ENCODE peak calls at places on chromosomes 16 and 17, in five cellular contexts. B, E, U, Q and P are unnamed samples.

GRCh38 chr16:23857256-23857891 is 21.6 kb downstream of the PRKCB start:
- DNase-seq in B (no peak), E (no peak), U (no peak), Q (no peak), P (no peak)

GRCh38 chr17:47225436-47225858 is 16.3 kb downstream of the MYL4 start:
- DNase-seq in B (peak), E (no peak), U (peak), Q (peak), P (peak)

GRCh38 chr16:3171855-3172593 is 16.0 kb upstream of the OR1F1 start:
- DNase-seq in B (peak), E (peak), U (no peak), Q (no peak), P (peak)

GRCh38 chr17:40065041-40065770 is 2.4 kb downstream of the THRA start:
- DNase-seq in B (peak), E (no peak), U (peak), Q (no peak), P (no peak)

GRCh38 chr17:28901866-28902818 is 737 bp downstream of the DHRS13 start:
- DNase-seq in B (no peak), E (peak), U (no peak), Q (no peak), P (peak)

GRCh38 chr17:64448665-64449512 is at the start of gene MILR1:
- DNase-seq in B (peak), E (peak), U (peak), Q (peak), P (peak)

GRCh38 chr16:1641261-1641660 is 29.1 kb downstream of the CRAMP1 start:
- DNase-seq in B (no peak), E (no peak), U (no peak), Q (no peak), P (no peak)

GRCh38 chr16:11079657-11080187 is 135.4 kb downstream of the CLEC16A start:
- DNase-seq in B (peak), E (no peak), U (no peak), Q (no peak), P (peak)

GRCh38 chr17:8488931-8489330 is 53.2 kb downstream of the NDEL1 start:
- DNase-seq in B (peak), E (no peak), U (peak), Q (peak), P (peak)

GRCh38 chr17:62083651-62084050 is 18.6 kb upstream of the MED13 start:
- DNase-seq in B (no peak), E (no peak), U (no peak), Q (no peak), P (no peak)

GRCh38 chr17:40179923-40180659 is 2.8 kb downstream of the RAPGEFL1 start:
- DNase-seq in B (peak), E (no peak), U (no peak), Q (no peak), P (peak)

GRCh38 chr17:63250830-63251229 is 195.3 kb downstream of the CYB561 start:
- DNase-seq in B (no peak), E (no peak), U (no peak), Q (no peak), P (no peak)

GRCh38 chr16:9908613-9909012 is 273.6 kb downstream of the GRIN2A start:
- DNase-seq in B (no peak), E (no peak), U (peak), Q (no peak), P (no peak)

GRCh38 chr17:80316927-80317705 is 56.5 kb downstream of the RNF213 start:
- DNase-seq in B (no peak), E (no peak), U (no peak), Q (no peak), P (no peak)

GRCh38 chr17:73901661-73902415 is 257.6 kb upstream of the SDK2 start:
- DNase-seq in B (no peak), E (no peak), U (no peak), Q (peak), P (no peak)

GRCh38 chr16:22220714-22221113 is 14.6 kb downstream of the EEF2K start:
- DNase-seq in B (no peak), E (no peak), U (peak), Q (peak), P (peak)